ENCODE peak calls at places on chromosomes 13 and 19, in ten cellular contexts. Q, H, Z, P, V, B, A, N, K and I are unnamed samples. For H3K4me1, the result is how much of the 10 kb centered on the place peaks cover.

GRCh38 chr13:51502206-51502651 is 49.4 kb upstream of the INTS6 start:
- DNase-seq in Q (no peak), H (no peak), Z (no peak), P (no peak), V (no peak), B (no peak), A (no peak), N (no peak), K (no peak), I (no peak)

GRCh38 chr13:50236898-50237318 is 221.7 kb downstream of the KCNRG start:
- DNase-seq in Q (peak), H (no peak), Z (no peak), P (no peak), V (no peak), B (peak), A (no peak), N (no peak), K (no peak), I (no peak)

GRCh38 chr13:95535243-95535642 is 17.3 kb upstream of the CLDN10 start:
- DNase-seq in Q (no peak), H (no peak), Z (no peak), P (no peak), V (no peak), B (no peak), A (no peak), N (no peak), K (no peak), I (no peak)

GRCh38 chr13:112248909-112249592 is 127.1 kb upstream of the SPACA7 start:
- DNase-seq in Q (no peak), H (peak), Z (no peak), P (no peak), V (no peak), B (no peak), A (no peak), N (no peak), K (no peak), I (peak)

GRCh38 chr13:45851171-45851889 is at the start of gene SIAH3:
- DNase-seq in Q (peak), H (no peak), Z (peak), P (peak), V (no peak), B (peak), A (no peak), N (no peak), K (peak), I (no peak)

GRCh38 chr19:30324982-30325381 is 47.2 kb upstream of the ZNF536 start:
- DNase-seq in Q (no peak), H (no peak), Z (no peak), P (no peak), V (no peak), B (no peak), A (no peak), N (no peak), K (no peak), I (no peak)

GRCh38 chr19:39030854-39031367 is 1.4 kb downstream of the FBXO27 start:
- DNase-seq in Q (no peak), H (no peak), Z (no peak), P (no peak), V (no peak), B (no peak), A (no peak), N (no peak), K (no peak), I (no peak)

GRCh38 chr13:113748862-113749451 is 10.1 kb upstream of the TMEM255B start:
- DNase-seq in Q (no peak), H (no peak), Z (no peak), P (no peak), V (no peak), B (no peak), A (no peak), N (no peak), K (no peak), I (no peak)

GRCh38 chr19:39737351-39737750 is 478 bp downstream of the CLC start:
- DNase-seq in Q (no peak), H (no peak), Z (no peak), P (no peak), V (no peak), B (no peak), A (no peak), N (no peak), K (no peak), I (no peak)

GRCh38 chr19:5447700-5448311 is 7.4 kb upstream of the ZNRF4 start:
- DNase-seq in Q (peak), H (no peak), Z (no peak), P (no peak), V (no peak), B (no peak), A (no peak), N (no peak), K (no peak), I (no peak)

GRCh38 chr13:65744761-65745160 is 1485.4 kb downstream of the PCDH9 start:
- DNase-seq in Q (peak), H (no peak), Z (no peak), P (no peak), V (no peak), B (no peak), A (no peak), N (no peak), K (no peak), I (no peak)

GRCh38 chr19:31317542-31317941 is 31.7 kb downstream of the TSHZ3 start:
- DNase-seq in Q (no peak), H (no peak), Z (no peak), P (no peak), V (no peak), B (no peak), A (no peak), N (no peak), K (no peak), I (no peak)

GRCh38 chr13:20702945-20703784 is at the start of gene IL17D:
- DNase-seq in Q (peak), H (peak), Z (peak), P (no peak), V (no peak), B (no peak), A (peak), N (peak), K (peak), I (no peak)

GRCh38 chr19:47613165-47614146 is 4.5 kb downstream of the BICRA start:
- DNase-seq in Q (peak), H (no peak), Z (peak), P (peak), V (no peak), B (no peak), A (no peak), N (peak), K (peak), I (no peak)

GRCh38 chr13:102800145-102801041 is 1.5 kb downstream of the BIVM start:
- DNase-seq in Q (peak), H (peak), Z (peak), P (peak), V (peak), B (peak), A (no peak), N (peak), K (peak), I (peak)

GRCh38 chr13:42355841-42356575 is 84.1 kb downstream of the AKAP11 start:
- DNase-seq in Q (no peak), H (no peak), Z (no peak), P (no peak), V (no peak), B (no peak), A (no peak), N (no peak), K (no peak), I (no peak)

GRCh38 chr19:5820785-5821184 is 15.9 kb downstream of the NRTN start:
- DNase-seq in Q (no peak), H (no peak), Z (no peak), P (no peak), V (no peak), B (no peak), A (no peak), N (no peak), K (no peak), I (no peak)

GRCh38 chr13:94351292-94352000 is 128.0 kb downstream of the DCT start:
- DNase-seq in Q (peak), H (no peak), Z (no peak), P (no peak), V (no peak), B (no peak), A (no peak), N (no peak), K (no peak), I (no peak)

GRCh38 chr13:79492313-79492798 is 11.4 kb downstream of the NDFIP2 start:
- DNase-seq in Q (no peak), H (no peak), Z (no peak), P (peak), V (no peak), B (no peak), A (no peak), N (peak), K (no peak), I (no peak)

GRCh38 chr13:79491715-79492114 is 10.8 kb downstream of the NDFIP2 start:
- DNase-seq in Q (peak), H (no peak), Z (no peak), P (no peak), V (no peak), B (no peak), A (no peak), N (no peak), K (no peak), I (no peak)

GRCh38 chr13:79490846-79491245 is 9.9 kb downstream of the NDFIP2 start:
- DNase-seq in Q (no peak), H (no peak), Z (no peak), P (no peak), V (no peak), B (no peak), A (no peak), N (no peak), K (no peak), I (no peak)

GRCh38 chr13:79490326-79490725 is 9.4 kb downstream of the NDFIP2 start:
- DNase-seq in Q (no peak), H (no peak), Z (no peak), P (no peak), V (no peak), B (no peak), A (no peak), N (no peak), K (no peak), I (no peak)

GRCh38 chr13:79492918-79493594 is 12.1 kb downstream of the NDFIP2 start:
- DNase-seq in Q (no peak), H (no peak), Z (no peak), P (no peak), V (no peak), B (no peak), A (no peak), N (no peak), K (no peak), I (no peak)
- H3K4me1 ChIP-seq in Q (under half), H (under half), Z (half or more), P (under half), V (under half), B (under half), A (under half), N (under half), K (under half), I (under half)

GRCh38 chr19:55437410-55437809 is 5.7 kb downstream of the SHISA7 start:
- DNase-seq in Q (peak), H (peak), Z (peak), P (peak), V (peak), B (no peak), A (no peak), N (peak), K (peak), I (no peak)
- TF ChIP-seq CTCF in Q (no peak), H (no peak), Z (no peak), P (peak), V (no peak), B (no peak), A (no peak), N (no peak), K (no peak), I (no peak)

GRCh38 chr19:14187586-14187985 is 18.4 kb downstream of the ADGRL1 start:
- DNase-seq in Q (no peak), H (no peak), Z (no peak), P (no peak), V (no peak), B (no peak), A (no peak), N (no peak), K (no peak), I (no peak)
- H3K4me1 ChIP-seq in Q (under half), H (under half), Z (under half), P (under half), V (under half), B (under half), A (under half), N (under half), K (under half), I (under half)

GRCh38 chr13:53405616-53406015 is 377.0 kb downstream of the OLFM4 start:
- DNase-seq in Q (no peak), H (no peak), Z (no peak), P (peak), V (no peak), B (no peak), A (no peak), N (no peak), K (peak), I (no peak)
- TF ChIP-seq CTCF in Q (no peak), H (no peak), Z (no peak), P (peak), V (no peak), B (no peak), A (no peak), N (no peak), K (peak), I (no peak)

GRCh38 chr19:49643466-49643865 is 1.5 kb downstream of the SCAF1 start:
- DNase-seq in Q (no peak), H (no peak), Z (no peak), P (no peak), V (no peak), B (no peak), A (no peak), N (no peak), K (no peak), I (no peak)

GRCh38 chr19:49640113-49640898 is at the start of gene RRAS:
- DNase-seq in Q (peak), H (peak), Z (peak), P (peak), V (peak), B (peak), A (peak), N (peak), K (peak), I (peak)

GRCh38 chr19:49639401-49640112 is 386 bp downstream of the RRAS start:
- DNase-seq in Q (no peak), H (peak), Z (no peak), P (no peak), V (no peak), B (no peak), A (no peak), N (peak), K (peak), I (no peak)

GRCh38 chr19:49641688-49642487 is at the start of gene SCAF1:
- DNase-seq in Q (peak), H (peak), Z (peak), P (peak), V (peak), B (peak), A (peak), N (peak), K (peak), I (peak)

DNA sequence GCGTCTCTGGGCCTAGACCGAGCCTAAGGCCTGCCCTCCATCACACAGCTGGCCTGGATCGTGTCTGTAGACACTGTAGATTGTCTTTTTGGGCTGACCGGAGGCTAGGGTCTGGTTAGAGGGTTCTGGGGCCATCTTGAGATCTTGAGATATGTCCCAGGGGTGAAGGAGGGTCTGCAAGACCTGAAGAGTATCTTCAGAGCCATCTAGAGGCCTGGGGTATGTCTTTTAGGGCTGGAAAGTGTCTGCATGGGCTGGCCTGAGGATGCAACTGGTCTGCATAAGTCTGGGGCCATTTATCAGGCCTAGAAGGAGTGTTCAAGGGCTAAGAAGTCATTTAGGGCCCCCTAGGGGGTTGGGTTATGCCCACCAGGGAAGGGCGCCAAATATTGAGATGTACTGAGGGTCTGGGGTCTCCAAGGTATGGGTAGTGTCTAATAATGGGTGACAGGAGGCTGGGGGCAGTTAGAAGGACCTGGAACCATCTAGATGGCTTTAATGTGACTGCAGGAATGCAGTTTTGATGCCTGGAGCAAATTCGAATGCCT is 553 bp downstream of the SCAF1 start:
- DNase-seq in Q (no peak), H (peak), Z (no peak), P (no peak), V (no peak), B (no peak), A (peak), N (no peak), K (no peak), I (no peak)
- H3K4me1 ChIP-seq in Q (under half), H (under half), Z (half or more), P (under half), V (half or more), B (under half), A (under half), N (under half), K (under half), I (half or more)

GRCh38 chr13:60137911-60138570 is 25.7 kb downstream of the DIAPH3 start:
- DNase-seq in Q (no peak), H (no peak), Z (no peak), P (no peak), V (no peak), B (no peak), A (no peak), N (no peak), K (no peak), I (no peak)

GRCh38 chr13:60138674-60139073 is 25.1 kb downstream of the DIAPH3 start:
- DNase-seq in Q (no peak), H (no peak), Z (no peak), P (no peak), V (no peak), B (no peak), A (no peak), N (no peak), K (no peak), I (no peak)

GRCh38 chr13:60135344-60135743 is 28.4 kb downstream of the DIAPH3 start:
- DNase-seq in Q (no peak), H (no peak), Z (no peak), P (no peak), V (no peak), B (no peak), A (no peak), N (no peak), K (no peak), I (no peak)

GRCh38 chr13:60139272-60139671 is 24.5 kb downstream of the DIAPH3 start:
- DNase-seq in Q (no peak), H (no peak), Z (no peak), P (no peak), V (no peak), B (no peak), A (no peak), N (no peak), K (no peak), I (no peak)

GRCh38 chr13:60134376-60134775 is 29.4 kb downstream of the DIAPH3 start:
- DNase-seq in Q (peak), H (no peak), Z (no peak), P (peak), V (no peak), B (no peak), A (no peak), N (no peak), K (peak), I (no peak)
- TF ChIP-seq CTCF in Q (peak), H (no peak), Z (no peak), P (peak), V (no peak), B (no peak), A (no peak), N (no peak), K (peak), I (no peak)